ENCODE peak calls at places on chromosome 12, in five cellular contexts. One of them, this sample, is unnamed.

GRCh38 chr12:103751171-103751570 is 89.9 kb downstream of the NT5DC3 start:
- DNase-seq in transverse colon: no peak
- DNase-seq in heart right ventricle: no peak
- DNase-seq in ascending aorta: no peak
- DNase-seq in aorta: no peak
- DNase-seq in this sample: no peak

GRCh38 chr12:92949466-92949865 is 20.4 kb upstream of the EEA1 start:
- DNase-seq in transverse colon: no peak
- DNase-seq in heart right ventricle: no peak
- DNase-seq in ascending aorta: no peak
- DNase-seq in aorta: no peak
- DNase-seq in this sample: no peak

GRCh38 chr12:40212566-40212965 is 12.2 kb upstream of the LRRK2 start:
- DNase-seq in transverse colon: no peak
- DNase-seq in heart right ventricle: no peak
- DNase-seq in ascending aorta: no peak
- DNase-seq in aorta: no peak
- DNase-seq in this sample: no peak

GRCh38 chr12:92827836-92828431 is 101.2 kb downstream of the EEA1 start:
- DNase-seq in transverse colon: peak; percentile 39
- DNase-seq in heart right ventricle: no peak
- DNase-seq in ascending aorta: no peak
- DNase-seq in aorta: no peak
- DNase-seq in this sample: no peak

GRCh38 chr12:34598352-34598827 is 576.1 kb downstream of the ALG10 start:
- DNase-seq in transverse colon: no peak
- DNase-seq in heart right ventricle: no peak
- DNase-seq in ascending aorta: no peak
- DNase-seq in aorta: no peak
- DNase-seq in this sample: no peak

GRCh38 chr12:106090586-106091411 is 48.0 kb downstream of the NUAK1 start:
- DNase-seq in transverse colon: no peak
- DNase-seq in heart right ventricle: peak; percentile 77
- DNase-seq in ascending aorta: peak; percentile 77
- DNase-seq in aorta: peak; percentile 86
- DNase-seq in this sample: peak; percentile 75

GRCh38 chr12:10498042-10498441 is 7.6 kb upstream of the EIF2S3B start:
- DNase-seq in transverse colon: no peak
- DNase-seq in heart right ventricle: no peak
- DNase-seq in ascending aorta: no peak
- DNase-seq in aorta: no peak
- DNase-seq in this sample: no peak

GRCh38 chr12:109433618-109434017 is 43.5 kb downstream of the KCTD10 start:
- DNase-seq in transverse colon: no peak
- DNase-seq in heart right ventricle: peak; percentile 19
- DNase-seq in ascending aorta: no peak
- DNase-seq in aorta: no peak
- DNase-seq in this sample: peak; percentile 39

GRCh38 chr12:114399664-114400211 is 6.2 kb downstream of the TBX5 start:
- DNase-seq in transverse colon: no peak
- DNase-seq in heart right ventricle: no peak
- DNase-seq in ascending aorta: no peak
- DNase-seq in aorta: no peak
- DNase-seq in this sample: no peak

GRCh38 chr12:31117203-31118011 is 43.7 kb downstream of the DDX11 start:
- DNase-seq in transverse colon: peak; percentile 53
- DNase-seq in heart right ventricle: no peak
- DNase-seq in ascending aorta: no peak
- DNase-seq in aorta: peak; percentile 84
- DNase-seq in this sample: no peak

GRCh38 chr12:127811988-127812387 is 455.0 kb upstream of the TMEM132C start:
- DNase-seq in transverse colon: no peak
- DNase-seq in heart right ventricle: peak; percentile 69
- DNase-seq in ascending aorta: no peak
- DNase-seq in aorta: no peak
- DNase-seq in this sample: peak; percentile 61

GRCh38 chr12:27163048-27163715 is 80.8 kb upstream of the C12orf71 start:
- DNase-seq in transverse colon: no peak
- DNase-seq in heart right ventricle: no peak
- DNase-seq in ascending aorta: no peak
- DNase-seq in aorta: no peak
- DNase-seq in this sample: no peak

GRCh38 chr12:111529424-111530368 is 69.4 kb downstream of the ATXN2 start:
- DNase-seq in transverse colon: peak; percentile 41
- DNase-seq in heart right ventricle: peak; percentile 23
- DNase-seq in ascending aorta: no peak
- DNase-seq in aorta: no peak
- DNase-seq in this sample: peak; percentile 20

GRCh38 chr12:117044790-117045174 is 54.4 kb downstream of the TESC start:
- DNase-seq in transverse colon: no peak
- DNase-seq in heart right ventricle: no peak
- DNase-seq in ascending aorta: no peak
- DNase-seq in aorta: no peak
- DNase-seq in this sample: no peak
- H3K4me1 ChIP-seq in transverse colon: no peaks in the 10 kb centered on the region
- H3K4me1 ChIP-seq in heart right ventricle: peaks cover 45% of the 10 kb centered on the region
- H3K4me1 ChIP-seq in ascending aorta: no peaks in the 10 kb centered on the region
- H3K4me1 ChIP-seq in aorta: no peaks in the 10 kb centered on the region
- H3K4me1 ChIP-seq in this sample: peaks cover 39% of the 10 kb centered on the region

GRCh38 chr12:7961395-7962188 is 25.6 kb upstream of the SLC2A3 start:
- DNase-seq in transverse colon: no peak
- DNase-seq in heart right ventricle: no peak
- DNase-seq in ascending aorta: no peak
- DNase-seq in aorta: no peak
- DNase-seq in this sample: no peak
- H3K4me3 ChIP-seq in transverse colon: no peak overlapping the region
- H3K4me3 ChIP-seq in heart right ventricle: peak overlapping the region; percentile 39
- H3K4me3 ChIP-seq in ascending aorta: peak overlapping the region; percentile 68
- H3K4me3 ChIP-seq in aorta: no peak overlapping the region
- H3K4me3 ChIP-seq in this sample: peak overlapping the region; percentile 64

GRCh38 chr12:75508159-75508558 is 3.2 kb downstream of the KRR1 start:
- DNase-seq in transverse colon: no peak
- DNase-seq in heart right ventricle: no peak
- DNase-seq in ascending aorta: no peak
- DNase-seq in aorta: no peak
- DNase-seq in this sample: no peak
- H3K4me1 ChIP-seq in transverse colon: peaks cover 9% of the 10 kb centered on the region
- H3K4me1 ChIP-seq in heart right ventricle: peaks cover 8% of the 10 kb centered on the region
- H3K4me1 ChIP-seq in ascending aorta: peaks cover 12% of the 10 kb centered on the region
- H3K4me1 ChIP-seq in aorta: no peaks in the 10 kb centered on the region
- H3K4me1 ChIP-seq in this sample: peaks cover 15% of the 10 kb centered on the region

GRCh38 chr12:29672580-29672979 is 111.2 kb downstream of the TMTC1 start:
- DNase-seq in transverse colon: no peak
- DNase-seq in heart right ventricle: no peak
- DNase-seq in ascending aorta: no peak
- DNase-seq in aorta: no peak
- DNase-seq in this sample: no peak

GRCh38 chr12:29673346-29673745 is 110.4 kb downstream of the TMTC1 start:
- DNase-seq in transverse colon: no peak
- DNase-seq in heart right ventricle: no peak
- DNase-seq in ascending aorta: no peak
- DNase-seq in aorta: no peak
- DNase-seq in this sample: no peak

GRCh38 chr12:29674463-29674862 is 109.3 kb downstream of the TMTC1 start:
- DNase-seq in transverse colon: no peak
- DNase-seq in heart right ventricle: no peak
- DNase-seq in ascending aorta: no peak
- DNase-seq in aorta: no peak
- DNase-seq in this sample: no peak

GRCh38 chr12:29667011-29667410 is 116.7 kb downstream of the TMTC1 start:
- DNase-seq in transverse colon: no peak
- DNase-seq in heart right ventricle: no peak
- DNase-seq in ascending aorta: no peak
- DNase-seq in aorta: no peak
- DNase-seq in this sample: no peak

DNA sequence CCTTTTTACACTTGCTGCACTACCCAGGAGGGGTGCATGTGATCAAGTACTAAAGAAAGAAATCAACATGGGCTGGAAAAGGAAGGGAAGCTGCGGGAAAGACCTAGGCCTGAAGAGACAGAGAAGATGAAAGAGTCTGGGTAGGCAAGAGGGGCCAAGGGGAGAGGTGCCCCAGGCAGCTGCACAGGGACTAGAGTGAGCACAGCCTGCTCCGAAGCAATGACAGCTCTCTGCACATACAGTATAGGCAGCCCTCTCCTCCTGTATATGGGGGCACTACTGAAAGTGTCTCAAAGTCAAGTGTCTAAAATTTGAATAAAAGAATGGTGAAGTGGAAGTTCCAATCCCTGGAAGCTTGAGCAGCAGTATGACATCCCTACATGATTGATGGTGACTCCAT is 112.0 kb downstream of the TMTC1 start:
- DNase-seq in transverse colon: no peak
- DNase-seq in heart right ventricle: no peak
- DNase-seq in ascending aorta: no peak
- DNase-seq in aorta: no peak
- DNase-seq in this sample: no peak
- H3K4me3 ChIP-seq in transverse colon: no peak overlapping the region
- H3K4me3 ChIP-seq in heart right ventricle: no peak overlapping the region
- H3K4me3 ChIP-seq in ascending aorta: no peak overlapping the region
- H3K4me3 ChIP-seq in aorta: no peak overlapping the region
- H3K4me3 ChIP-seq in this sample: no peak overlapping the region

DNA sequence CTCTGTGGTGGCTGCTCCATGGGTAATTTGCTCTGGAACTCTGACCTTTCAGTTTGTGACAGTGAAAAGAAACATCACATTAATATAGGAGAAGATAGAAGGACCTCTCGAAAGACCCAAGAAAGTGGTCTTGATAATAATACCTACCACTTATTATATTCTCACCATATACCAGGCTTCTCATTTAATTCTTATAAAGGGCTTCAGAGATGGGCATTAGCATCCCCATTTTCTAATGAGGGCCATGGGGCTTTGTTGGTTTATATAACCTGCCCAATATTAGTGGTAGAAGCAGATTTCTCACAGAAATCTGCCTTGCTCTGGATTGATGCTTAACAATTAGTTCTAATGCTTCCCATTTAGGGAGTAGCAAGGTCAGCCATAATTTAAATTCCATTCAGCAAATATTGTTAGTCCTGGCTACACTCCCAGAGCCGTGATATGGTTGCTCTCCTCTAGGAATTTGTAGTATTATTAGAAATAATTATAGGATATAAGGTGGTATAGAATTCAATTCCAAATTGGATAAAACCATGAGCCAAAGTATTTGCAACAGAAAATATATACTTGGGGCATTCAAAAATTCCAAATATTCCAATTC is 7.4 kb upstream of the AMIGO2 start:
- DNase-seq in transverse colon: no peak
- DNase-seq in heart right ventricle: no peak
- DNase-seq in ascending aorta: no peak
- DNase-seq in aorta: no peak
- DNase-seq in this sample: no peak
- H3K4me1 ChIP-seq in transverse colon: peaks cover 6% of the 10 kb centered on the region
- H3K4me1 ChIP-seq in heart right ventricle: no peaks in the 10 kb centered on the region
- H3K4me1 ChIP-seq in ascending aorta: peaks cover 52% of the 10 kb centered on the region
- H3K4me1 ChIP-seq in aorta: peaks cover 4% of the 10 kb centered on the region
- H3K4me1 ChIP-seq in this sample: no peaks in the 10 kb centered on the region

DNA sequence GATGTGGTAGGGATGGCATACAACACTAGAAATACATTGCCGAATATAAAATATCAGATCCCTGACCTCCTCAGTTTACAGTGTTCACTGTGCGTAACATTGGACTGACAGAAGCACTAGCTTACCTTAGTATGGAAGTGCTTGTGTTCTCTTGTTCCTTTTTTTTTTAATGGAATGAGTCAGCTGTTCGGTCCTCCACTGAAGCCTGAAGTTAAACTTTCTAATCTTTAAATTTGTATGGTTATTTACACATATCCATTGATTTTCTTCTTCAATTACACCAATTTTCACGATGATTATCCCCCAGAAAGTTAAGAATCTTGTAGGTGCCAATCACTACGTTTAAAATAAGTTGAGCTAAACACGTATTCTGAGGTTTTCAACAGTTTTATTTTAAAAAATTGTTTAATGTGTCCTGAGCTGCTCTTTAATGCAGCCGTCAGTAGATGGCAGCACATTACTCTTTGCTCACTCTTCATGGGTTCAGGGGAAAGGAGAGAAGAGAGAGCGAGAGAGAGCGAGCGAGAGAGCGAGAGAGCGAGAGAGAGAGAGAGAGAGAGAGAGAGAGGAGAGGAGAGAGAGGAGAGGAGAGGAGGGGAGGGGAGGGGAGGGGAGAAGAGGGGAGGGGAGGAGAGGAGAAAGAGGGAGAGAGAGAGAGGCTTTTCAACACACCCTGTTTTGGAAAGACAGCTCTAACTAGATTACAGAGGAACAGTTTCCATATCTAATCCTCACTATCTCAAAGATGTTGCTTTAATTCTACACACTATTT is 134.7 kb upstream of the SCAF11 start:
- DNase-seq in transverse colon: peak; percentile 51
- DNase-seq in heart right ventricle: peak; percentile 65
- DNase-seq in ascending aorta: no peak
- DNase-seq in aorta: no peak
- DNase-seq in this sample: no peak
- H3K4me3 ChIP-seq in transverse colon: no peak overlapping the region
- H3K4me3 ChIP-seq in heart right ventricle: no peak overlapping the region
- H3K4me3 ChIP-seq in ascending aorta: peak overlapping the region; percentile 44
- H3K4me3 ChIP-seq in aorta: no peak overlapping the region
- H3K4me3 ChIP-seq in this sample: no peak overlapping the region

This sample was measured in heart left ventricle.